ENCODE peak calls at places on chromosomes 11 and 22, in four cellular contexts. N is fibroblast of lung, H is PC-3, T is neural progenitor cell. Q is an unnamed sample.

GRCh38 chr11:77262803-77263202 is 38.7 kb downstream of the GDPD4 start:
- DNase-seq in N (no peak), H (no peak), T (no peak), Q (no peak)

GRCh38 chr22:20807315-20807752 is 33.4 kb downstream of the SERPIND1 start:
- DNase-seq in N (peak), H (peak), T (no peak), Q (peak)

GRCh38 chr11:125201525-125202121 is 37.1 kb downstream of the PKNOX2 start:
- DNase-seq in N (no peak), H (peak), T (peak), Q (no peak)

GRCh38 chr11:106466441-106467190 is 389.2 kb downstream of the AASDHPPT start:
- DNase-seq in N (peak), H (peak), T (peak), Q (peak)

GRCh38 chr11:33135216-33135615 is 26.1 kb downstream of the CSTF3 start:
- DNase-seq in N (peak), H (no peak), T (no peak), Q (peak)

GRCh38 chr11:112227002-112227401 is 774 bp downstream of the PTS start:
- DNase-seq in N (peak), H (no peak), T (peak), Q (peak)

GRCh38 chr22:48137640-48138039 is 1375.2 kb downstream of the TBC1D22A start:
- DNase-seq in N (no peak), H (no peak), T (no peak), Q (no peak)

GRCh38 chr11:71913716-71914115 is 14.7 kb downstream of the XNDC1N start:
- DNase-seq in N (peak), H (no peak), T (no peak), Q (no peak)

GRCh38 chr22:46055176-46055850 is 78.4 kb upstream of the WNT7B start:
- DNase-seq in N (no peak), H (peak), T (no peak), Q (no peak)

GRCh38 chr11:14537134-14537599 is 17.0 kb upstream of the PSMA1 start:
- DNase-seq in N (peak), H (peak), T (peak), Q (peak)

GRCh38 chr22:46574993-46575914 is 37.8 kb upstream of the CELSR1 start:
- DNase-seq in N (no peak), H (peak), T (peak), Q (no peak)

GRCh38 chr11:41281131-41281742 is 178.2 kb downstream of the LRRC4C start:
- DNase-seq in N (no peak), H (peak), T (no peak), Q (peak)

GRCh38 chr11:22711212-22711770 is 44.9 kb downstream of the GAS2 start:
- DNase-seq in N (no peak), H (no peak), T (no peak), Q (no peak)

GRCh38 chr11:93861808-93862207 is 11.4 kb upstream of the VSTM5 start:
- DNase-seq in N (no peak), H (no peak), T (no peak), Q (no peak)

GRCh38 chr11:118870396-118871343 is 13.0 kb upstream of the CXCR5 start:
- DNase-seq in N (peak), H (no peak), T (peak), Q (no peak)

GRCh38 chr11:32888805-32889204 is 3.8 kb upstream of the QSER1 start:
- DNase-seq in N (peak), H (no peak), T (no peak), Q (peak)

GRCh38 chr11:116613201-116613910 is 159.4 kb downstream of the BUD13 start:
- DNase-seq in N (no peak), H (no peak), T (no peak), Q (no peak)

GRCh38 chr11:8932564-8933180 is at the start of gene C11orf16:
- DNase-seq in N (no peak), H (no peak), T (no peak), Q (no peak)

GRCh38 chr22:37484115-37485005 is 1.8 kb downstream of the MFNG start:
- DNase-seq in N (no peak), H (no peak), T (peak), Q (no peak)

GRCh38 chr22:36641902-36642640 is 61.5 kb downstream of the CACNG2 start:
- DNase-seq in N (peak), H (peak), T (no peak), Q (peak)

GRCh38 chr22:19884954-19885751 is 30.5 kb upstream of the GNB1L start:
- DNase-seq in N (no peak), H (no peak), T (no peak), Q (no peak)

GRCh38 chr22:42926034-42926433 is 69.0 kb upstream of the ARFGAP3 start:
- DNase-seq in N (no peak), H (peak), T (no peak), Q (no peak)

GRCh38 chr11:76512851-76513653 is 68.2 kb downstream of the EMSY start:
- DNase-seq in N (peak), H (peak), T (peak), Q (no peak)

GRCh38 chr11:70155386-70155785 is 47.7 kb upstream of the FADD start:
- DNase-seq in N (peak), H (no peak), T (no peak), Q (no peak)

GRCh38 chr11:70159612-70160570 is 43.2 kb upstream of the FADD start:
- DNase-seq in N (peak), H (peak), T (no peak), Q (no peak)

GRCh38 chr11:70158757-70159389 is 44.2 kb upstream of the FADD start:
- DNase-seq in N (no peak), H (no peak), T (no peak), Q (no peak)

GRCh38 chr11:70156291-70157037 is 46.6 kb upstream of the FADD start:
- DNase-seq in N (no peak), H (no peak), T (no peak), Q (no peak)

GRCh38 chr11:70158201-70158600 is 44.9 kb upstream of the FADD start:
- DNase-seq in N (peak), H (peak), T (peak), Q (peak)
- TF ChIP-seq CTCF in N (peak), H (peak), T (peak), Q (peak)

GRCh38 chr11:47915407-47916137 is 64.8 kb upstream of the PTPRJ start:
- DNase-seq in N (no peak), H (no peak), T (no peak), Q (no peak)
- H3K4me3 ChIP-seq in N (no peak), H (no peak), T (no peak), Q (no peak)

GRCh38 chr11:34962034-34962433 is 45.6 kb downstream of the PDHX start:
- DNase-seq in N (no peak), H (no peak), T (no peak), Q (no peak)
- H3K27ac ChIP-seq in N (no peak), H (no peak), T (no peak), Q (no peak)

DNA sequence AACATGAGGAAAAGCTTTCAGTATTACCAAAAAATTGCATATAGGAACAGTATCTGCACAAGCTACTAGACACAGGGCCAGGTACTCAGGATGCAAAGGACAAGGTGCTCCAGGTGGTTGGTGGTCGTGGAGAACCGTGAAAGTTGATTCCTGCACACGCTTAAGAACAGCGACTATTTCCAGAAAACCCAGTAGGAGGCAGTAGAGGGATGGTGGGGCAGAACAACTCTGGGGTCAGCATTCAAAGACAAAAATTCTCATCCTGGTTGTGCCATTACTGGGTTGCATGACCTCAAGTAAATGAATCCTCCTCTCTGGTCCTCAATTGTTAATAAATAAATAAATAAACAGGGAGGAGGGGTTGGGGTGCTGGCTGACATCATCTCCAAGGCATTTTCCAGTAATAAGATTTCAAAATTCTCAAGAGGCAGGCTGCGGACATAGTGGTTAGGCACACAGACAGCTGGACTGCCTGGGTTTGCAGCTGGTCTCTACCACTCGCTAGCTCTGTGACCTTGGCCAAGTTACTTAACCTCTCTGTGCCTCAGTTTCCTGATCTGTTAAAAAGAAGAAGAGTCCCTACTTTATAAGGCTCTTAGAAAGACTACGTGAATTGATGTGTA is 89.6 kb downstream of the ISX start:
- DNase-seq in N (no peak), H (no peak), T (peak), Q (no peak)
- TF ChIP-seq CTCF in N (no peak), H (no peak), T (no peak), Q (no peak)

GRCh38 chr11:10453261-10453660 is 1.8 kb upstream of the AMPD3 start:
- DNase-seq in N (no peak), H (peak), T (no peak), Q (no peak)
- H3K4me3 ChIP-seq in N (no peak), H (no peak), T (no peak), Q (no peak)

GRCh38 chr11:62707277-62707771 is at the start of the genes BSCL2 and GNG3:
- DNase-seq in N (no peak), H (no peak), T (peak), Q (no peak)
- H3K27ac ChIP-seq in N (peak), H (peak), T (peak), Q (no peak)

GRCh38 chr11:126398296-126398695 is 42.8 kb downstream of the ST3GAL4 start:
- DNase-seq in N (no peak), H (no peak), T (no peak), Q (no peak)

GRCh38 chr11:126394036-126394435 is 38.5 kb downstream of the ST3GAL4 start:
- DNase-seq in N (no peak), H (no peak), T (no peak), Q (no peak)

GRCh38 chr11:126398721-126399120 is 43.2 kb downstream of the ST3GAL4 start:
- DNase-seq in N (no peak), H (no peak), T (no peak), Q (no peak)

GRCh38 chr11:126400019-126400962 is 44.8 kb downstream of the ST3GAL4 start:
- DNase-seq in N (no peak), H (no peak), T (no peak), Q (no peak)

GRCh38 chr11:126397016-126397415 is 41.5 kb downstream of the ST3GAL4 start:
- DNase-seq in N (no peak), H (no peak), T (no peak), Q (no peak)
- TF ChIP-seq CTCF in N (no peak), H (no peak), T (no peak), Q (no peak)

Q was measured in brain microvascular endothelial cell.